ENCODE peak calls at places on chromosome 18, in nine cellular contexts. One of them, this sample, is unnamed.

GRCh38 chr18:59549797-59550516 is 147.3 kb downstream of the CCBE1 start:
- DNase-seq in body of pancreas: peak
- DNase-seq in adrenal gland: peak
- DNase-seq in fibroblast of villous mesenchyme: no peak
- DNase-seq in stomach: peak
- DNase-seq in ovary: no peak
- DNase-seq in NB4: no peak
- DNase-seq in epithelial cell of proximal tubule: no peak
- DNase-seq in GM12878: no peak
- DNase-seq in this sample: no peak

GRCh38 chr18:62245699-62246098 is 58.6 kb downstream of the RELCH start:
- DNase-seq in fibroblast of villous mesenchyme: no peak
- DNase-seq in epithelial cell of proximal tubule: no peak
- DNase-seq in GM12878: no peak
- DNase-seq in adrenal gland: no peak
- DNase-seq in NB4: no peak
- DNase-seq in stomach: no peak
- DNase-seq in body of pancreas: no peak
- DNase-seq in ovary: no peak
- DNase-seq in this sample: no peak

GRCh38 chr18:2050702-2051201 is 520.6 kb downstream of the METTL4 start:
- DNase-seq in adrenal gland: no peak
- DNase-seq in ovary: no peak
- DNase-seq in GM12878: no peak
- DNase-seq in fibroblast of villous mesenchyme: no peak
- DNase-seq in NB4: peak
- DNase-seq in epithelial cell of proximal tubule: peak
- DNase-seq in body of pancreas: no peak
- DNase-seq in stomach: no peak
- DNase-seq in this sample: no peak

GRCh38 chr18:61842146-61842545 is 50.7 kb downstream of the RNF152 start:
- DNase-seq in NB4: no peak
- DNase-seq in fibroblast of villous mesenchyme: no peak
- DNase-seq in adrenal gland: no peak
- DNase-seq in GM12878: peak
- DNase-seq in stomach: no peak
- DNase-seq in epithelial cell of proximal tubule: no peak
- DNase-seq in body of pancreas: no peak
- DNase-seq in ovary: no peak
- DNase-seq in this sample: no peak

GRCh38 chr18:49817947-49818346 is 4.6 kb upstream of the ACAA2 start:
- DNase-seq in body of pancreas: no peak
- DNase-seq in adrenal gland: no peak
- DNase-seq in GM12878: no peak
- DNase-seq in epithelial cell of proximal tubule: no peak
- DNase-seq in ovary: no peak
- DNase-seq in NB4: no peak
- DNase-seq in stomach: no peak
- DNase-seq in fibroblast of villous mesenchyme: no peak
- DNase-seq in this sample: no peak

GRCh38 chr18:12091742-12092141 is 1.9 kb upstream of the ANKRD62 start:
- DNase-seq in ovary: no peak
- DNase-seq in adrenal gland: no peak
- DNase-seq in GM12878: no peak
- DNase-seq in epithelial cell of proximal tubule: no peak
- DNase-seq in stomach: no peak
- DNase-seq in fibroblast of villous mesenchyme: no peak
- DNase-seq in body of pancreas: peak
- DNase-seq in NB4: no peak
- DNase-seq in this sample: no peak

GRCh38 chr18:5627756-5628511 is 84.1 kb upstream of the EPB41L3 start:
- DNase-seq in GM12878: no peak
- DNase-seq in epithelial cell of proximal tubule: no peak
- DNase-seq in ovary: no peak
- DNase-seq in NB4: no peak
- DNase-seq in adrenal gland: no peak
- DNase-seq in body of pancreas: no peak
- DNase-seq in fibroblast of villous mesenchyme: no peak
- DNase-seq in stomach: no peak
- DNase-seq in this sample: no peak

GRCh38 chr18:47930844-47931706 is 616 bp upstream of the SMAD2 start:
- DNase-seq in epithelial cell of proximal tubule: no peak
- DNase-seq in adrenal gland: peak
- DNase-seq in NB4: peak
- DNase-seq in body of pancreas: peak
- DNase-seq in ovary: peak
- DNase-seq in fibroblast of villous mesenchyme: peak
- DNase-seq in GM12878: peak
- DNase-seq in stomach: peak
- DNase-seq in this sample: peak

GRCh38 chr18:75183524-75183923 is 25.4 kb downstream of the PTGR3 start:
- DNase-seq in adrenal gland: no peak
- DNase-seq in fibroblast of villous mesenchyme: no peak
- DNase-seq in ovary: no peak
- DNase-seq in NB4: no peak
- DNase-seq in GM12878: no peak
- DNase-seq in body of pancreas: no peak
- DNase-seq in epithelial cell of proximal tubule: peak
- DNase-seq in stomach: no peak
- DNase-seq in this sample: no peak

GRCh38 chr18:8657873-8658521 is 47.4 kb upstream of the MTCL1 start:
- DNase-seq in adrenal gland: no peak
- DNase-seq in stomach: no peak
- DNase-seq in body of pancreas: peak
- DNase-seq in ovary: no peak
- DNase-seq in NB4: no peak
- DNase-seq in epithelial cell of proximal tubule: no peak
- DNase-seq in GM12878: no peak
- DNase-seq in fibroblast of villous mesenchyme: no peak
- DNase-seq in this sample: no peak

GRCh38 chr18:61606759-61607158 is 273.5 kb downstream of the CDH20 start:
- DNase-seq in fibroblast of villous mesenchyme: peak
- DNase-seq in body of pancreas: peak
- DNase-seq in epithelial cell of proximal tubule: peak
- DNase-seq in stomach: peak
- DNase-seq in adrenal gland: peak
- DNase-seq in GM12878: no peak
- DNase-seq in ovary: peak
- DNase-seq in NB4: peak
- DNase-seq in this sample: peak

GRCh38 chr18:35436076-35436649 is 59.0 kb upstream of the ZNF396 start:
- DNase-seq in stomach: no peak
- DNase-seq in NB4: no peak
- DNase-seq in body of pancreas: no peak
- DNase-seq in fibroblast of villous mesenchyme: no peak
- DNase-seq in adrenal gland: no peak
- DNase-seq in epithelial cell of proximal tubule: no peak
- DNase-seq in ovary: no peak
- DNase-seq in GM12878: no peak
- DNase-seq in this sample: no peak

GRCh38 chr18:63905361-63905760 is 2.4 kb upstream of the SERPINB10 start:
- DNase-seq in adrenal gland: no peak
- DNase-seq in body of pancreas: no peak
- DNase-seq in GM12878: no peak
- DNase-seq in stomach: no peak
- DNase-seq in fibroblast of villous mesenchyme: no peak
- DNase-seq in ovary: no peak
- DNase-seq in epithelial cell of proximal tubule: no peak
- DNase-seq in NB4: no peak
- DNase-seq in this sample: no peak

GRCh38 chr18:22933206-22933957 is at the start of gene RBBP8:
- DNase-seq in fibroblast of villous mesenchyme: peak
- DNase-seq in adrenal gland: peak
- DNase-seq in GM12878: peak
- DNase-seq in body of pancreas: peak
- DNase-seq in NB4: peak
- DNase-seq in stomach: peak
- DNase-seq in ovary: peak
- DNase-seq in epithelial cell of proximal tubule: no peak
- DNase-seq in this sample: peak
- TF ChIP-seq CTCF in fibroblast of villous mesenchyme: no peak
- TF ChIP-seq CTCF in adrenal gland: no peak
- TF ChIP-seq CTCF in GM12878: no peak
- TF ChIP-seq CTCF in body of pancreas: no peak
- TF ChIP-seq CTCF in NB4: no peak
- TF ChIP-seq CTCF in stomach: no peak
- TF ChIP-seq CTCF in ovary: no peak
- TF ChIP-seq CTCF in epithelial cell of proximal tubule: no peak
- TF ChIP-seq CTCF in this sample: no peak

GRCh38 chr18:76416935-76417334 is 78.1 kb downstream of the ZNF516 start:
- DNase-seq in epithelial cell of proximal tubule: no peak
- DNase-seq in GM12878: no peak
- DNase-seq in body of pancreas: no peak
- DNase-seq in ovary: peak
- DNase-seq in fibroblast of villous mesenchyme: peak
- DNase-seq in NB4: no peak
- DNase-seq in stomach: no peak
- DNase-seq in adrenal gland: peak
- DNase-seq in this sample: peak
- H3K4me3 ChIP-seq in epithelial cell of proximal tubule: no peak
- H3K4me3 ChIP-seq in GM12878: no peak
- H3K4me3 ChIP-seq in body of pancreas: no peak
- H3K4me3 ChIP-seq in ovary: peak
- H3K4me3 ChIP-seq in fibroblast of villous mesenchyme: no peak
- H3K4me3 ChIP-seq in NB4: no peak
- H3K4me3 ChIP-seq in stomach: no peak
- H3K4me3 ChIP-seq in adrenal gland: no peak
- H3K4me3 ChIP-seq in this sample: no peak

DNA sequence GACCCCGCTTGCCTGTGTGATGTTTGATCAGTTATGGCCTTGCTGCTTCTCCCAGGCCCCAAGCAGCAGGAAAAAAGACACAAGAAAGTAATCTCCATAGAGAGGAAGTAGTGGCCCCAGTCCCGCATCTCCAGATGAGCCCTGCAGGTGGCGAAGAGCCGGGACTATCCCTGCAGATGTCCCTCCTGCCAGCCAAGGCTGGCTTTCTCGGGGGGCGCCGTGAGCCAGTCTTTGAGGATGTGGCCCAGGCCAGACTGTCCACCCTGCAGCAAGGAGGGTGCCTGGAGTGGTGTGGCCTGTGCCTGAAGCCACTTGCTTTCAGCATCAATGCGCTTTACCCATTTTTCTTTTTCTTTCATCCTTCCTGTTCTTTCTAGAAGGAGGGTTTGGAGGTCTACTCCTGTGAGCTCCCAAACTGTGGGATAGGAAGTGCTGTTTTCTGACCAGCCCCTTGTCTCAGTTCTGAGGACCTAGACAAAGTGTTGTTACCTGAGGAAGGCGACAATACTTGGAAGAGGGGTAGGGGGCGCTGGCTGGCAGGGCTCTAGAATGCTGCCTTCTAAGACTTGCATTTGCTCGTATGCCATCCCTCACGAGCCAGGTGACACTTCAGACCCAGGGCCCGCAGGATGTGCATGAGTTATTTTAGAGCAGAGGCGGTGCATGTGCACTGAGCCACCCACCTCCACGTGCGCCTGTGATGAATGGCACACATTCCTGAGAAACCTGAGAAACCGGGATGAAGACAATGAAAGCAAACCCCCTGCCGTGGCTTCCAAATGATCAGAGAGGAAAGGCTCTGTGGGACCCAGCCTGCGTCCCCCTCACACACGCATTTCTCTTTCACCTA is 255.8 kb downstream of the FBXO15 start:
- DNase-seq in GM12878: no peak
- DNase-seq in epithelial cell of proximal tubule: no peak
- DNase-seq in stomach: no peak
- DNase-seq in ovary: no peak
- DNase-seq in NB4: peak
- DNase-seq in adrenal gland: no peak
- DNase-seq in body of pancreas: no peak
- DNase-seq in fibroblast of villous mesenchyme: no peak
- DNase-seq in this sample: peak
- TF ChIP-seq CTCF in GM12878: no peak
- TF ChIP-seq CTCF in epithelial cell of proximal tubule: no peak
- TF ChIP-seq CTCF in stomach: no peak
- TF ChIP-seq CTCF in ovary: no peak
- TF ChIP-seq CTCF in NB4: no peak
- TF ChIP-seq CTCF in adrenal gland: no peak
- TF ChIP-seq CTCF in body of pancreas: no peak
- TF ChIP-seq CTCF in fibroblast of villous mesenchyme: peak
- TF ChIP-seq CTCF in this sample: no peak

GRCh38 chr18:76450912-76451421 is 44.1 kb downstream of the ZNF516 start:
- DNase-seq in GM12878: peak
- DNase-seq in epithelial cell of proximal tubule: no peak
- DNase-seq in fibroblast of villous mesenchyme: peak
- DNase-seq in adrenal gland: peak
- DNase-seq in body of pancreas: no peak
- DNase-seq in stomach: no peak
- DNase-seq in ovary: peak
- DNase-seq in NB4: peak
- DNase-seq in this sample: peak

GRCh38 chr18:76451475-76452331 is 43.3 kb downstream of the ZNF516 start:
- DNase-seq in epithelial cell of proximal tubule: no peak
- DNase-seq in fibroblast of villous mesenchyme: no peak
- DNase-seq in body of pancreas: no peak
- DNase-seq in stomach: no peak
- DNase-seq in adrenal gland: no peak
- DNase-seq in ovary: peak
- DNase-seq in NB4: no peak
- DNase-seq in GM12878: no peak
- DNase-seq in this sample: peak

GRCh38 chr18:76449110-76449453 is 46.0 kb downstream of the ZNF516 start:
- DNase-seq in stomach: no peak
- DNase-seq in ovary: no peak
- DNase-seq in fibroblast of villous mesenchyme: no peak
- DNase-seq in epithelial cell of proximal tubule: no peak
- DNase-seq in GM12878: no peak
- DNase-seq in body of pancreas: no peak
- DNase-seq in NB4: no peak
- DNase-seq in adrenal gland: no peak
- DNase-seq in this sample: no peak

GRCh38 chr18:76452357-76452756 is 42.7 kb downstream of the ZNF516 start:
- DNase-seq in NB4: peak
- DNase-seq in epithelial cell of proximal tubule: no peak
- DNase-seq in body of pancreas: no peak
- DNase-seq in stomach: no peak
- DNase-seq in ovary: no peak
- DNase-seq in fibroblast of villous mesenchyme: no peak
- DNase-seq in adrenal gland: no peak
- DNase-seq in GM12878: no peak
- DNase-seq in this sample: peak

DNA sequence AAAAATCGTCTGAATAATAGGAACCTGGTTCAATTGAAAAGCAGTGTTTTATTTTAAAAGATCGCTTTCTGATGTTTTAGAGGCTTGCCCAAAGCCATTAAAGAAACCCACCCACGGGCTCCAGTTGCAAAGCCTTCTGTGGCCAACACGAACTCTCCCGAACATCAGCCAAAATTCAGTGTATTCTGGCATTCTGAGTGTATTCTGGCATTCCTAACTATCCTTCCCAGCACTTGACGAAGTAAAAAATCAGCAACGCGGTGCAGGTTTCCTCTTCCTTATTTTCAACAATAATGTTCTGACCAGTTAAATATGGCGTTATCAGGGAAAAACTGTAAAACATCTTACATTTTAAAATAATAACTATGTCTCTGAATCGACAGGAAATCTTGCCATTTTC is 44.6 kb downstream of the ZNF516 start:
- DNase-seq in NB4: no peak
- DNase-seq in body of pancreas: no peak
- DNase-seq in adrenal gland: no peak
- DNase-seq in fibroblast of villous mesenchyme: no peak
- DNase-seq in epithelial cell of proximal tubule: no peak
- DNase-seq in ovary: peak
- DNase-seq in GM12878: no peak
- DNase-seq in stomach: no peak
- DNase-seq in this sample: peak
- H3K4me3 ChIP-seq in NB4: peak
- H3K4me3 ChIP-seq in body of pancreas: no peak
- H3K4me3 ChIP-seq in adrenal gland: peak
- H3K4me3 ChIP-seq in fibroblast of villous mesenchyme: peak
- H3K4me3 ChIP-seq in epithelial cell of proximal tubule: peak
- H3K4me3 ChIP-seq in ovary: peak
- H3K4me3 ChIP-seq in GM12878: peak
- H3K4me3 ChIP-seq in stomach: peak
- H3K4me3 ChIP-seq in this sample: peak

This sample was measured in fibroblast of mammary gland.